ENCODE peak calls at places on chromosomes 5 and 9, in ten cellular contexts. I is aorta, U is esophagus muscularis mucosa, B is psoas muscle, G is A549, L is transverse colon, E is tibial artery, W is GM23338, X is heart left ventricle, Z is trophoblast cell. Q is an unnamed sample.
A peak's percentile ranks its signal among the peaks of the same experiment; 100 is the strongest.

GRCh38 chr5:119470851-119471451 is 18.7 kb downstream of the HSD17B4 start:
- DNase-seq in I (no peak), U (no peak), B (no peak), G (peak; percentile 29), L (no peak), E (no peak), W (peak; percentile 56), X (no peak), Z (no peak), Q (peak; percentile 12)

GRCh38 chr5:149435015-149435376 is 55.9 kb upstream of the IL17B start:
- DNase-seq in I (no peak), U (no peak), B (no peak), G (no peak), L (no peak), E (no peak), W (no peak), X (no peak), Z (no peak), Q (no peak)

GRCh38 chr5:159096555-159097460 is 2.9 kb downstream of the EBF1 start:
- DNase-seq in I (peak; percentile 81), U (no peak), B (peak; percentile 53), G (no peak), L (no peak), E (no peak), W (peak; percentile 68), X (no peak), Z (no peak), Q (no peak)

GRCh38 chr9:281753-282645 is 67.3 kb downstream of the DOCK8 start:
- DNase-seq in I (no peak), U (no peak), B (no peak), G (no peak), L (no peak), E (no peak), W (no peak), X (no peak), Z (no peak), Q (no peak)

GRCh38 chr5:170623576-170624181 is 119.9 kb downstream of the KCNIP1 start:
- DNase-seq in I (no peak), U (no peak), B (no peak), G (peak; percentile 78), L (no peak), E (no peak), W (peak; percentile 93), X (peak; percentile 42), Z (peak; percentile 53), Q (no peak)

GRCh38 chr5:8686707-8687106 is 817.8 kb downstream of the MTRR start:
- DNase-seq in I (no peak), U (no peak), B (no peak), G (no peak), L (no peak), E (no peak), W (no peak), X (no peak), Z (no peak), Q (no peak)

GRCh38 chr5:73960023-73960422 is 334.0 kb downstream of the ARHGEF28 start:
- DNase-seq in I (no peak), U (no peak), B (no peak), G (no peak), L (peak; percentile 8), E (no peak), W (no peak), X (no peak), Z (no peak), Q (no peak)

GRCh38 chr9:88950341-88951141 is 40.7 kb upstream of the S1PR3 start:
- DNase-seq in I (no peak), U (peak; percentile 90), B (no peak), G (peak; percentile 67), L (no peak), E (no peak), W (no peak), X (no peak), Z (no peak), Q (no peak)

GRCh38 chr5:56279979-56280378 is 46.8 kb upstream of the ANKRD55 start:
- DNase-seq in I (no peak), U (no peak), B (no peak), G (peak; percentile 53), L (no peak), E (no peak), W (no peak), X (no peak), Z (no peak), Q (no peak)

DNA sequence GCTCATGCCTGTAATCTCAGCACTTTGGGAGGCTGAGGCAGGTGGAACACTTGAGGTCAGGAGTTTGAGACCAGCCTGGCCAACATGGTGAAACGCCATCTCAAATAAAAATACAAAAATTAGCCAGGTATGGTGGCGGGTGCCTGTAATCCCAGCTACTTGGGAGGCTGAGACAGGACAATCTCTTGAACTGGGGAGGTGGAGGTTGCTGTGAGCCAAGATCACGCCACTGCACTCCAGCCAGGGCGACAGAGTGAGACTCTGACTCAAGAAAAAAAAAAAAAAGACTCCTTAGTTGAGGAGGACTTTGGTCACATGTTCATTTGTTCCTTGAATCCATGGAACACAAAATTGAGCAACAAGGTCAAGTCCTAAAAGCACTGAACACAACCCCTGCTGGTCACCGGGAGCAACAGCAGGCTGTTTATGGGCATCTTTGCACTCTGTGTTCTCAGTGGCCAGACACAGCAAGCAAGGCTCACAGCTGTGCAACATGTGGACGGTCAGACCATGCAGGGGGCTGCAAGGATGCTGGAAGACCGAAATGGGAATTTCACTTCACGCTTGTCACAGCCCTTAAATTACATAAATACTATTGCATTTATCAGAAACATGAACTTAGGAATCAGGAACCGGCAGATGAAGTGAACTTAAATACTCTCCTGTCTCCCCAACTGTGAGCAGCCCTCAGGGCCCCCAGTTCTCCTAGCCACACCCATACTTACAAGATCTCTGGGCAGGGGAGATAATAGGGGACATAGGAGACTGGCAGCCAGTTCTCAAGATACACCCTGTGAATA is 2.8 kb downstream of the GBGT1 start:
- DNase-seq in I (peak; percentile 79), U (peak; percentile 95), B (peak; percentile 81), G (peak; percentile 83), L (peak; percentile 76), E (peak; percentile 85), W (peak; percentile 68), X (peak; percentile 79), Z (peak; percentile 73), Q (peak; percentile 41)
- H3K4me1 ChIP-seq in I (no peaks in the 10 kb centered on the region), U (peaks cover 39% of the 10 kb centered on the region), B (peaks cover 15% of the 10 kb centered on the region), G (peaks cover 21% of the 10 kb centered on the region), L (peaks cover 30% of the 10 kb centered on the region), E (peaks cover 14% of the 10 kb centered on the region), W (no peaks in the 10 kb centered on the region), X (peaks cover 5% of the 10 kb centered on the region), Z (peaks cover 19% of the 10 kb centered on the region), Q (no peaks in the 10 kb centered on the region)

DNA sequence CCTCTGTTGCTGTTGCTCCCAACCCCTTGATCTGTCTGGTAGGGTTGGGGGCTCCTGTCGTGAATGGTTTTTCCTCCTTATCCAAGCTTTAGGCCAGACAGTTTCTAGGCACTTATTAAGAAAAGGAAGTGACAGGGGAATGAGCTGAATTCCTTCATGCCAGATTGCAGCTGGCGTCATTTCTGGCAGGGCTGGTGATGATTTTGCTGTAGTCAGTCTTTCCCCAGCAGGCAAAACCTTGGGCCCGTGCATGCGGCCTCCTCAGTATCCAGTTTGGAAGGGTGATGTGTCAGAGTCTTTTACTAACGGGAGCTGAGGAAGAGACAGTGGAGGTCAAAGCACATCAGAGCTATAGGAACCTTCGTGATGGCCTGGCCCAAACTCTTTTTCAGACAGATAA is 58.8 kb downstream of the COL27A1 start:
- DNase-seq in I (peak; percentile 92), U (no peak), B (peak; percentile 71), G (no peak), L (no peak), E (peak; percentile 65), W (no peak), X (no peak), Z (no peak), Q (no peak)
- H3K27ac ChIP-seq in I (peak overlapping the region; percentile 78), U (no peak overlapping the region), B (peak overlapping the region; percentile 19), G (no peak overlapping the region), L (no peak overlapping the region), E (peak overlapping the region; percentile 47), W (no peak overlapping the region), X (no peak overlapping the region), Z (no peak overlapping the region), Q (no peak overlapping the region)

GRCh38 chr9:14309403-14309802 is 4.5 kb downstream of the NFIB start:
- DNase-seq in I (no peak), U (no peak), B (no peak), G (peak; percentile 23), L (no peak), E (no peak), W (no peak), X (no peak), Z (no peak), Q (no peak)
- H3K4me3 ChIP-seq in I (peak overlapping the region; percentile 28), U (peak overlapping the region; percentile 88), B (peak overlapping the region; percentile 93), G (peak overlapping the region; percentile 68), L (no peak overlapping the region), E (peak overlapping the region; percentile 95), W (no peak overlapping the region), X (peak overlapping the region; percentile 84), Z (no peak overlapping the region), Q (no peak overlapping the region)

DNA sequence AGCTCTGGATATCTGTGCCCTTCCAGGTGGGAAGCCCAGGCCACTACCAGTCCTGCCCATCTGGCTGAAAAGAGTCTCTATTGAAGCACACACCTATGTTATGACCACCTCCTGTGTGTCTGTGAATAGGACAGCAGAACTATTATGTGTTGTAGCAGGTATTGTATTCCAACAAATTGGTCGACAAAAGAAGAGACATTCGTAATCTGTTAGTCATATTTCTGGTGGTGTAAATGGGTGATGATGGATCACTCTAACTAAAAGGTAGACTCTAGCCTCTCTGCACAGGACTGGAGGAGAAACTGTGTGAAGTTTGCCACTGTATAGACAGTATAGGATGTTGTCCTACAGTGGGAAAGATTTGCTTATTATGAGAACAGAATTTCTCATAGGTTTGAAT is 416.1 kb downstream of the TMEM38B start:
- DNase-seq in I (no peak), U (no peak), B (no peak), G (no peak), L (no peak), E (no peak), W (no peak), X (no peak), Z (no peak), Q (no peak)
- H3K4me1 ChIP-seq in I (no peaks in the 10 kb centered on the region), U (no peaks in the 10 kb centered on the region), B (no peaks in the 10 kb centered on the region), G (no peaks in the 10 kb centered on the region), L (no peaks in the 10 kb centered on the region), E (no peaks in the 10 kb centered on the region), W (peaks cover 19% of the 10 kb centered on the region), X (no peaks in the 10 kb centered on the region), Z (peaks cover 2% of the 10 kb centered on the region), Q (no peaks in the 10 kb centered on the region)

GRCh38 chr9:130053109-130053503 is 600 bp upstream of the GPR107 start:
- DNase-seq in I (no peak), U (no peak), B (no peak), G (no peak), L (no peak), E (no peak), W (no peak), X (no peak), Z (no peak), Q (no peak)

GRCh38 chr9:130053504-130054427 is at the start of gene GPR107:
- DNase-seq in I (peak; percentile 95), U (peak; percentile 94), B (peak; percentile 90), G (peak; percentile 67), L (peak; percentile 82), E (peak; percentile 70), W (peak; percentile 83), X (peak; percentile 86), Z (peak; percentile 69), Q (peak; percentile 83)

GRCh38 chr9:130051855-130052254 is 1.9 kb upstream of the GPR107 start:
- DNase-seq in I (no peak), U (no peak), B (no peak), G (no peak), L (no peak), E (no peak), W (no peak), X (no peak), Z (peak; percentile 70), Q (no peak)

GRCh38 chr9:130054428-130054786 is 701 bp downstream of the GPR107 start:
- DNase-seq in I (no peak), U (no peak), B (no peak), G (no peak), L (no peak), E (no peak), W (no peak), X (no peak), Z (no peak), Q (no peak)

GRCh38 chr9:130054820-130055219 is 1.1 kb downstream of the GPR107 start:
- DNase-seq in I (no peak), U (no peak), B (no peak), G (no peak), L (no peak), E (no peak), W (no peak), X (no peak), Z (no peak), Q (no peak)
- H3K27ac ChIP-seq in I (no peak overlapping the region), U (peak overlapping the region; percentile 86), B (no peak overlapping the region), G (peak overlapping the region; percentile 97), L (peak overlapping the region; percentile 93), E (peak overlapping the region; percentile 90), W (no peak overlapping the region), X (no peak overlapping the region), Z (no peak overlapping the region), Q (peak overlapping the region; percentile 98)

Q was measured in CD8-positive, alpha-beta memory T cell.